ENCODE peak calls at places on chromosome 3, in ten cellular contexts. H is activated CD4-positive, alpha-beta T cell treated with anti-CD3 and anti-CD28 coated beads, Interleukin-2, amount 10 ng/mL, durations not matched to agents 7 days and 5 days; Y is activated CD4-positive, alpha-beta memory T cell treated with anti-CD3 and anti-CD28 coated beads, Interleukin-2, amount 10 ng/mL, durations not matched to agents 7 days and 5 days; L is amygdala; N is cardiac fibroblast; P is MM.1S; B is WERI-Rb-1; R is progenitor cell of endocrine pancreas; S is fibroblast of lung; K is NCI-H2081. V is an unnamed sample.

GRCh38 chr3:124282751-124283643 is 291.1 kb upstream of the ROPN1 start:
- DNase-seq in H (no peak), Y (no peak), L (no peak), N (no peak), P (no peak), B (no peak), R (no peak), S (no peak), K (no peak), V (no peak)

GRCh38 chr3:56997675-56998074 is 62.8 kb upstream of the SPATA12 start:
- DNase-seq in H (no peak), Y (no peak), L (no peak), N (no peak), P (no peak), B (no peak), R (no peak), S (peak), K (no peak), V (no peak)

GRCh38 chr3:88149516-88150362 is at the start of gene C3orf38:
- DNase-seq in H (peak), Y (peak), L (peak), N (peak), P (peak), B (peak), R (peak), S (peak), K (peak), V (peak)

GRCh38 chr3:146189519-146190173 is 28.7 kb upstream of the PLOD2 start:
- DNase-seq in H (peak), Y (peak), L (no peak), N (peak), P (peak), B (peak), R (no peak), S (peak), K (peak), V (no peak)

GRCh38 chr3:166527325-166527724 is 690.1 kb upstream of the BCHE start:
- DNase-seq in H (no peak), Y (no peak), L (no peak), N (no peak), P (no peak), B (no peak), R (no peak), S (peak), K (peak), V (no peak)

GRCh38 chr3:131526801-131527347 is 24.1 kb upstream of the MRPL3 start:
- DNase-seq in H (no peak), Y (no peak), L (peak), N (peak), P (no peak), B (no peak), R (peak), S (peak), K (no peak), V (no peak)

GRCh38 chr3:124786491-124787241 is 56.4 kb downstream of the UMPS start:
- DNase-seq in H (no peak), Y (no peak), L (no peak), N (peak), P (no peak), B (no peak), R (no peak), S (peak), K (no peak), V (no peak)

GRCh38 chr3:155782390-155782953 is 23.6 kb downstream of the C3orf33 start:
- DNase-seq in H (no peak), Y (no peak), L (no peak), N (no peak), P (no peak), B (no peak), R (no peak), S (no peak), K (no peak), V (no peak)

GRCh38 chr3:27486328-27486727 is 2.1 kb upstream of the SLC4A7 start:
- DNase-seq in H (no peak), Y (no peak), L (no peak), N (no peak), P (no peak), B (no peak), R (no peak), S (no peak), K (no peak), V (no peak)

GRCh38 chr3:14150491-14151230 is 25.8 kb downstream of the TMEM43 start:
- DNase-seq in H (no peak), Y (no peak), L (no peak), N (no peak), P (no peak), B (no peak), R (no peak), S (no peak), K (no peak), V (no peak)

GRCh38 chr3:161217496-161217895 is 3.6 kb upstream of the NMD3 start:
- DNase-seq in H (no peak), Y (no peak), L (no peak), N (peak), P (no peak), B (no peak), R (no peak), S (no peak), K (no peak), V (no peak)

GRCh38 chr3:128572644-128573105 is 77.9 kb downstream of the RPN1 start:
- DNase-seq in H (peak), Y (peak), L (no peak), N (no peak), P (peak), B (peak), R (no peak), S (no peak), K (no peak), V (no peak)

GRCh38 chr3:172347895-172348680 is 100.2 kb downstream of the GHSR start:
- DNase-seq in H (no peak), Y (no peak), L (no peak), N (no peak), P (no peak), B (no peak), R (no peak), S (no peak), K (peak), V (no peak)

GRCh38 chr3:57078366-57079220 is 18.1 kb downstream of the SPATA12 start:
- DNase-seq in H (peak), Y (peak), L (peak), N (peak), P (no peak), B (peak), R (peak), S (peak), K (no peak), V (peak)

GRCh38 chr3:115862824-115863223 is 239.5 kb downstream of the GAP43 start:
- DNase-seq in H (no peak), Y (no peak), L (no peak), N (no peak), P (no peak), B (peak), R (no peak), S (no peak), K (no peak), V (no peak)